ENCODE peak calls at places on chromosome 13, in five cellular contexts. Q, J, A, V and M are unnamed samples.

GRCh38 chr13:97191143-97191542 is 31.0 kb upstream of the MBNL2 start:
- DNase-seq in Q (no peak), J (no peak), A (no peak), V (peak), M (no peak)

GRCh38 chr13:100573121-100573520 is 15.5 kb downstream of the GGACT start:
- DNase-seq in Q (peak), J (peak), A (no peak), V (peak), M (peak)

GRCh38 chr13:98509271-98510155 is 67.4 kb downstream of the STK24 start:
- DNase-seq in Q (peak), J (no peak), A (peak), V (no peak), M (no peak)

GRCh38 chr13:106083620-106084350 is 451.7 kb downstream of the EFNB2 start:
- DNase-seq in Q (peak), J (no peak), A (peak), V (peak), M (peak)

GRCh38 chr13:43880451-43880850 is 747 bp downstream of the LACC1 start:
- DNase-seq in Q (no peak), J (no peak), A (no peak), V (no peak), M (no peak)

GRCh38 chr13:49587311-49587847 is 2.0 kb upstream of the RCBTB1 start:
- DNase-seq in Q (peak), J (no peak), A (no peak), V (no peak), M (no peak)

GRCh38 chr13:27917121-27917947 is 2.5 kb upstream of the PDX1 start:
- DNase-seq in Q (no peak), J (no peak), A (no peak), V (no peak), M (peak)

GRCh38 chr13:113322043-113322461 is 25.0 kb downstream of the LAMP1 start:
- DNase-seq in Q (no peak), J (no peak), A (no peak), V (no peak), M (no peak)

GRCh38 chr13:109743706-109744453 is 42.5 kb downstream of the IRS2 start:
- DNase-seq in Q (peak), J (no peak), A (peak), V (no peak), M (no peak)

GRCh38 chr13:84192125-84192524 is 309.9 kb upstream of the SLITRK1 start:
- DNase-seq in Q (peak), J (no peak), A (no peak), V (no peak), M (no peak)